ENCODE peak calls at places on chromosome 10, in five cellular contexts. C, O, E, H and X are unnamed samples.
A peak's percentile ranks its signal among the peaks of the same experiment; 100 is the strongest.

GRCh38 chr10:33010132-33011037 is 52.4 kb upstream of the ITGB1 start:
- ATAC-seq in C (peak; percentile 50), O (peak; percentile 74), E (peak; percentile 55), H (peak; percentile 42), X (peak; percentile 40)

GRCh38 chr10:118046491-118047362 is at the start of gene RAB11FIP2:
- ATAC-seq in C (peak; percentile 94), O (peak; percentile 90), E (peak; percentile 82), H (peak; percentile 98), X (peak; percentile 98)

GRCh38 chr10:84267503-84268126 is 22.8 kb downstream of the RGR start:
- ATAC-seq in C (peak; percentile 74), O (peak; percentile 43), E (no peak), H (peak; percentile 76), X (peak; percentile 75)

GRCh38 chr10:7314068-7314646 is 96.7 kb downstream of the SFMBT2 start:
- ATAC-seq in C (no peak), O (no peak), E (no peak), H (no peak), X (no peak)

GRCh38 chr10:93542358-93542791 is 24.1 kb upstream of the FFAR4 start:
- ATAC-seq in C (no peak), O (no peak), E (peak; percentile 70), H (no peak), X (no peak)

GRCh38 chr10:91162050-91162494 is 58.4 kb upstream of the PCGF5 start:
- ATAC-seq in C (no peak), O (no peak), E (peak; percentile 20), H (no peak), X (peak; percentile 3)

GRCh38 chr10:4062072-4062471 is 277.1 kb upstream of the KLF6 start:
- ATAC-seq in C (no peak), O (no peak), E (no peak), H (no peak), X (no peak)

GRCh38 chr10:123135415-123136141 is at the start of gene HMX3:
- ATAC-seq in C (peak; percentile 48), O (no peak), E (no peak), H (no peak), X (no peak)

GRCh38 chr10:13632879-13633437 is 46.2 kb downstream of the PRPF18 start:
- ATAC-seq in C (no peak), O (no peak), E (no peak), H (no peak), X (no peak)

GRCh38 chr10:81915517-81915916 is 40.5 kb downstream of the NRG3 start:
- ATAC-seq in C (no peak), O (no peak), E (no peak), H (no peak), X (no peak)

GRCh38 chr10:92691042-92691590 is 1.4 kb downstream of the HHEX start:
- ATAC-seq in C (no peak), O (no peak), E (no peak), H (no peak), X (no peak)

GRCh38 chr10:120392671-120393079 is 64.4 kb upstream of the PLPP4 start:
- ATAC-seq in C (no peak), O (no peak), E (peak; percentile 29), H (no peak), X (no peak)

GRCh38 chr10:108338146-108338545 is 1173.6 kb upstream of the SORCS1 start:
- ATAC-seq in C (no peak), O (no peak), E (no peak), H (no peak), X (no peak)

GRCh38 chr10:126524526-126524925 is 136.2 kb upstream of the ADAM12 start:
- ATAC-seq in C (no peak), O (no peak), E (no peak), H (no peak), X (no peak)

GRCh38 chr10:63703740-63704345 is 182.6 kb downstream of the REEP3 start:
- ATAC-seq in C (no peak), O (no peak), E (no peak), H (no peak), X (no peak)

GRCh38 chr10:122348951-122349361 is 25.6 kb upstream of the PLEKHA1 start:
- ATAC-seq in C (no peak), O (no peak), E (no peak), H (no peak), X (peak; percentile 30)

GRCh38 chr10:79460687-79461086 is 15.3 kb upstream of the ZCCHC24 start:
- ATAC-seq in C (no peak), O (no peak), E (no peak), H (no peak), X (no peak)

GRCh38 chr10:10589540-10589939 is 428.1 kb upstream of the CELF2 start:
- ATAC-seq in C (no peak), O (no peak), E (peak; percentile 83), H (no peak), X (no peak)

GRCh38 chr10:71656220-71656619 is 63.4 kb downstream of the C10orf105 start:
- ATAC-seq in C (no peak), O (no peak), E (no peak), H (no peak), X (no peak)

GRCh38 chr10:72889391-72889831 is 4.1 kb upstream of the OIT3 start:
- ATAC-seq in C (no peak), O (no peak), E (peak; percentile 94), H (no peak), X (peak; percentile 97)

GRCh38 chr10:7317799-7318446 is 92.9 kb downstream of the SFMBT2 start:
- ATAC-seq in C (no peak), O (peak; percentile 51), E (no peak), H (peak; percentile 53), X (no peak)

GRCh38 chr10:43202224-43202656 is 64.0 kb downstream of the CSGALNACT2 start:
- ATAC-seq in C (peak; percentile 72), O (no peak), E (no peak), H (peak; percentile 69), X (peak; percentile 52)

GRCh38 chr10:32077896-32078295 is 21.7 kb upstream of the KIF5B start:
- ATAC-seq in C (no peak), O (no peak), E (peak; percentile 90), H (no peak), X (peak; percentile 18)

GRCh38 chr10:79382491-79382941 is 35.2 kb downstream of the PPIF start:
- ATAC-seq in C (no peak), O (no peak), E (no peak), H (no peak), X (no peak)

GRCh38 chr10:45555789-45556188 is 116.8 kb downstream of the ZFAND4 start:
- ATAC-seq in C (no peak), O (no peak), E (no peak), H (no peak), X (no peak)

GRCh38 chr10:34427911-34428216 is 387.2 kb downstream of the PARD3 start:
- ATAC-seq in C (no peak), O (no peak), E (no peak), H (no peak), X (peak; percentile 23)

GRCh38 chr10:101301111-101301731 is 52.7 kb upstream of the BTRC start:
- ATAC-seq in C (peak; percentile 47), O (peak; percentile 72), E (peak; percentile 80), H (no peak), X (peak; percentile 88)

GRCh38 chr10:4812041-4812440 is 14.0 kb upstream of the AKR1E2 start:
- ATAC-seq in C (no peak), O (no peak), E (no peak), H (no peak), X (no peak)

GRCh38 chr10:6819301-6819700 is 239.2 kb upstream of the PRKCQ start:
- ATAC-seq in C (no peak), O (no peak), E (no peak), H (no peak), X (no peak)

GRCh38 chr10:58064714-58065528 is 202.8 kb downstream of the IPMK start:
- ATAC-seq in C (no peak), O (no peak), E (no peak), H (no peak), X (no peak)

GRCh38 chr10:116044722-116045374 is 228.2 kb downstream of the GFRA1 start:
- ATAC-seq in C (no peak), O (no peak), E (no peak), H (no peak), X (no peak)

GRCh38 chr10:31975157-31975765 is 46.6 kb upstream of the ARHGAP12 start:
- ATAC-seq in C (no peak), O (peak; percentile 80), E (no peak), H (no peak), X (no peak)